ENCODE peak calls at places on chromosomes 2 and 18, in eight cellular contexts. U, T, A, G, N, Y, O and D are unnamed samples.

GRCh38 chr2:54013996-54014395 is 43.2 kb upstream of the PSME4 start:
- DNase-seq in T (no peak), G (no peak), N (no peak), Y (no peak), A (no peak), O (no peak), U (no peak), D (no peak)

GRCh38 chr2:18976112-18976961 is 382.1 kb downstream of the OSR1 start:
- DNase-seq in Y (no peak), O (peak; percentile 75), T (no peak), G (no peak), N (no peak), A (no peak), U (peak; percentile 15), D (no peak)

GRCh38 chr18:78519394-78520062 is 460.1 kb upstream of the SALL3 start:
- DNase-seq in N (no peak), U (no peak), A (no peak), G (no peak), O (no peak), T (peak; percentile 7), Y (no peak), D (no peak)

GRCh38 chr18:14053661-14054060 is 78.6 kb downstream of the ZNF519 start:
- DNase-seq in A (no peak), T (no peak), N (no peak), O (no peak), Y (no peak), U (no peak), G (no peak), D (no peak)

GRCh38 chr2:137262600-137262999 is 497.3 kb downstream of the THSD7B start:
- DNase-seq in Y (peak; percentile 54), U (no peak), T (no peak), O (no peak), N (no peak), G (no peak), A (no peak), D (no peak)

GRCh38 chr2:240164586-240164985 is 24.1 kb upstream of the OTOS start:
- DNase-seq in G (no peak), U (no peak), O (no peak), A (peak; percentile 22), N (no peak), T (no peak), Y (no peak), D (no peak)

GRCh38 chr2:143700865-143701264 is 571.6 kb downstream of the ARHGAP15 start:
- DNase-seq in T (no peak), U (no peak), G (no peak), O (no peak), N (no peak), A (no peak), Y (no peak), D (no peak)

GRCh38 chr2:172647439-172647838 is 88.2 kb upstream of the RAPGEF4 start:
- DNase-seq in G (no peak), A (no peak), T (no peak), U (no peak), Y (no peak), O (no peak), N (no peak), D (no peak)

GRCh38 chr18:8389391-8390340 is 219.6 kb upstream of the RAB12 start:
- DNase-seq in G (no peak), Y (peak; percentile 93), N (peak; percentile 69), U (peak; percentile 69), T (peak; percentile 78), O (peak; percentile 76), A (no peak), D (peak; percentile 54)

GRCh38 chr2:223930002-223930976 is 14.8 kb downstream of the WDFY1 start:
- DNase-seq in T (peak; percentile 37), G (no peak), N (no peak), U (peak; percentile 33), A (peak; percentile 79), Y (peak; percentile 31), O (peak; percentile 69), D (peak; percentile 44)

GRCh38 chr2:106115665-106116064 is 78.4 kb downstream of the UXS1 start:
- DNase-seq in O (no peak), T (no peak), N (no peak), Y (no peak), G (no peak), A (no peak), U (no peak), D (no peak)

GRCh38 chr2:101255501-101255900 is 2.8 kb downstream of the CNOT11 start:
- DNase-seq in G (no peak), T (no peak), Y (no peak), O (no peak), U (no peak), N (no peak), A (no peak), D (no peak)

GRCh38 chr2:214753455-214753854 is 56.0 kb downstream of the BARD1 start:
- DNase-seq in A (no peak), O (no peak), Y (no peak), G (no peak), T (no peak), N (no peak), U (no peak), D (no peak)

GRCh38 chr18:46555213-46555612 is 101.8 kb downstream of the LOXHD1 start:
- DNase-seq in A (no peak), Y (no peak), G (no peak), O (no peak), U (no peak), T (no peak), N (no peak), D (no peak)

GRCh38 chr2:69375494-69376353 is 11.3 kb downstream of the GFPT1 start:
- DNase-seq in Y (peak; percentile 79), G (no peak), A (no peak), T (no peak), N (no peak), U (no peak), O (no peak), D (peak; percentile 38)

GRCh38 chr2:216554755-216555154 is 56.1 kb downstream of the RPL37A start:
- DNase-seq in Y (no peak), N (peak; percentile 30), T (no peak), O (no peak), G (peak; percentile 90), U (no peak), A (no peak), D (no peak)

GRCh38 chr2:40435426-40436092 is 16.3 kb downstream of the SLC8A1 start:
- DNase-seq in U (no peak), N (no peak), Y (no peak), O (no peak), G (no peak), T (no peak), A (no peak), D (peak; percentile 31)

GRCh38 chr2:96115631-96116423 is 544 bp downstream of the ADRA2B start:
- DNase-seq in A (no peak), Y (peak; percentile 49), N (no peak), U (no peak), O (no peak), T (no peak), G (no peak), D (no peak)

DNA sequence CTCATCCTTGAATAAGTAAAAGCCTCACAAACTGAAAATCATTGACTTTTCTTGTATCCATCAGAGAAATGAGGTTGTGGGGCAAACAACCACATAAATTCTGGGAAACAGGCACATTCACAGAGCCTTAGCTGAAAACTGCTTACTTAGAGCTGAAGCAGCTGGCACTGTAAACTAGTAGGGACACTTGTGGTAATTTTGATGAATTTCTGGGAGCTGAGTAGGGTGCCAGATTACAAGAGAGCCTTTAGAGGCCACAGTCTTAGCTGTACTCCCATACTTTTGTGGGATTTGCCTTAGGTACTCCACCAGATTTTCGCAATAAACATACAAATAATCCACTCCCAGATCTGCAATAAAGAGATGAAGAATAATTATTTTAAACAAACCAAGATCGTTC is 315.2 kb downstream of the TMX3 start:
- DNase-seq in O (no peak), A (no peak), T (no peak), G (no peak), N (no peak), U (no peak), Y (no peak), D (no peak)
- H3K4me3 ChIP-seq in O (no peak overlapping the region), A (no peak overlapping the region), T (no peak overlapping the region), G (no peak overlapping the region), N (no peak overlapping the region), U (no peak overlapping the region), Y (no peak overlapping the region), D (no peak overlapping the region)

GRCh38 chr2:43579275-43579981 is 16.4 kb downstream of the THADA start:
- DNase-seq in U (no peak), O (no peak), T (no peak), N (no peak), A (no peak), G (no peak), Y (no peak), D (no peak)

GRCh38 chr2:43576983-43577892 is 18.6 kb downstream of the THADA start:
- DNase-seq in T (no peak), A (no peak), Y (peak; percentile 61), O (no peak), U (no peak), G (no peak), N (peak; percentile 27), D (no peak)
- TF ChIP-seq POLR2AphosphoS5 in T (no peak), A (no peak), Y (no peak), O (no peak), U (no peak), G (no peak), N (no peak), D (no peak)

GRCh38 chr2:63055510-63056308 is 5.1 kb downstream of the OTX1 start:
- DNase-seq in O (peak; percentile 60), A (no peak), T (no peak), G (no peak), N (no peak), Y (peak; percentile 62), U (no peak), D (no peak)

GRCh38 chr2:63053889-63054725 is 3.5 kb downstream of the OTX1 start:
- DNase-seq in O (peak; percentile 57), A (no peak), U (peak; percentile 37), T (no peak), N (peak; percentile 3), G (no peak), Y (peak; percentile 94), D (no peak)

GRCh38 chr2:63053235-63053888 is 2.7 kb downstream of the OTX1 start:
- DNase-seq in U (no peak), O (no peak), G (no peak), N (no peak), Y (peak; percentile 33), T (no peak), A (no peak), D (no peak)

GRCh38 chr2:63056309-63057065 is 5.9 kb downstream of the OTX1 start:
- DNase-seq in Y (peak; percentile 77), A (peak; percentile 83), U (peak; percentile 46), T (no peak), N (no peak), O (peak; percentile 60), G (no peak), D (no peak)

GRCh38 chr2:63054812-63055509 is 4.3 kb downstream of the OTX1 start:
- DNase-seq in G (no peak), O (no peak), N (no peak), U (no peak), Y (peak; percentile 85), A (no peak), T (no peak), D (no peak)
- H3K4me3 ChIP-seq in G (peak overlapping the region; percentile 58), O (no peak overlapping the region), N (no peak overlapping the region), U (no peak overlapping the region), Y (peak overlapping the region; percentile 89), A (no peak overlapping the region), T (no peak overlapping the region), D (no peak overlapping the region)

DNA sequence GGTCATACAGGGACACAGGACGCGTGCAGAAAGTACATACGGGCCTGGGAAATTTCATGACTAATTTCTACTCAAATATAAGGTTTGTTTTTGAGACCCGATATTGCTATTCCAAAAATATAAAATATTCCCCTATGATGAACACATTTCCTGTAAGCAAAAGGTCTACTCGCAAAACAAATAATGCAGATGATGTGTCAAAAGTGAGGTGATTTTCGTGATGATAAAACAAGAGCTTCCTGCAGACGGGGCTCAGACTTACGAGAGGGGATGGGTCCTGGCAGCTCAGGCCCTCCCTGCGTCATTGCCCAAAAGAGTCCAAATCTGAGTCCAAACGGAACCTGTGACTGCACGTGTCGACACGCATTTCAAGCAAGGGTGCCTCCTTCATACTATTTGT is 62.7 kb downstream of the MBP start:
- DNase-seq in N (no peak), T (no peak), Y (no peak), A (no peak), G (no peak), O (no peak), U (no peak), D (no peak)
- TF ChIP-seq POLR2AphosphoS5 in N (no peak), T (no peak), Y (no peak), A (no peak), G (no peak), O (no peak), U (no peak), D (no peak)